ENCODE peak calls at places on chromosomes 2 and 18, in five cellular contexts. M, S, T, Z and L are unnamed samples.

GRCh38 chr2:66565291-66565690 is 130.4 kb downstream of the MEIS1 start:
- DNase-seq in T (peak), S (no peak), Z (peak), M (no peak), L (no peak)

GRCh38 chr2:240200230-240201051 is 60.0 kb upstream of the OTOS start:
- DNase-seq in S (no peak), M (no peak), T (no peak), Z (no peak), L (no peak)

GRCh38 chr2:19914266-19914975 is 12.6 kb upstream of the TTC32 start:
- DNase-seq in T (no peak), Z (no peak), M (no peak), S (no peak), L (no peak)

GRCh38 chr2:16773080-16773713 is 107.6 kb upstream of the CYRIA start:
- DNase-seq in S (no peak), Z (peak), T (peak), M (no peak), L (peak)

GRCh38 chr2:120775801-120776589 is 40.3 kb downstream of the GLI2 start:
- DNase-seq in T (no peak), M (no peak), Z (no peak), S (no peak), L (no peak)

GRCh38 chr2:36965751-36966369 is 476 bp downstream of the STRN start:
- DNase-seq in S (peak), T (peak), M (peak), Z (peak), L (peak)

GRCh38 chr2:155733091-155733870 is 599.2 kb downstream of the NR4A2 start:
- DNase-seq in Z (no peak), T (no peak), M (no peak), S (no peak), L (no peak)

GRCh38 chr2:156083707-156084494 is 248.6 kb downstream of the NR4A2 start:
- DNase-seq in Z (no peak), T (no peak), M (no peak), S (no peak), L (no peak)

GRCh38 chr18:36043153-36043552 is 24.2 kb downstream of the RPRD1A start:
- DNase-seq in S (no peak), T (no peak), M (no peak), Z (no peak), L (no peak)

GRCh38 chr2:218075975-218076811 is 7.1 kb downstream of the RUFY4 start:
- DNase-seq in M (no peak), T (no peak), S (no peak), Z (no peak), L (no peak)

GRCh38 chr2:241189856-241190201 is 1.4 kb downstream of the ANO7 start:
- DNase-seq in Z (no peak), T (no peak), S (no peak), M (no peak), L (no peak)

GRCh38 chr2:24365826-24366225 is 5.5 kb upstream of the ITSN2 start:
- DNase-seq in Z (no peak), M (no peak), T (peak), S (no peak), L (no peak)

GRCh38 chr2:67346718-67347407 is 50.3 kb upstream of the ETAA1 start:
- DNase-seq in M (no peak), S (no peak), Z (no peak), T (no peak), L (no peak)

GRCh38 chr2:64359176-64359891 is 94.6 kb upstream of the LGALSL start:
- DNase-seq in T (no peak), S (no peak), Z (no peak), M (no peak), L (no peak)

GRCh38 chr2:232541195-232541960 is 1.9 kb downstream of the CHRNG start:
- DNase-seq in M (no peak), Z (no peak), T (no peak), S (no peak), L (no peak)

GRCh38 chr2:161104054-161104553 is 56.1 kb upstream of the TANK start:
- DNase-seq in S (no peak), M (no peak), T (no peak), Z (no peak), L (no peak)

GRCh38 chr18:10860382-10860781 is 289.0 kb downstream of the PIEZO2 start:
- DNase-seq in M (no peak), S (no peak), T (no peak), Z (no peak), L (no peak)

GRCh38 chr2:43441195-43441594 is 154.6 kb downstream of the THADA start:
- DNase-seq in Z (no peak), M (no peak), S (no peak), T (no peak), L (no peak)

GRCh38 chr18:42459873-42460272 is 504.8 kb downstream of the PIK3C3 start:
- DNase-seq in M (no peak), Z (no peak), T (no peak), S (no peak), L (no peak)